ENCODE peak calls at places on chromosomes 3 and 15, in eight cellular contexts. One of them, this sample, is unnamed.

GRCh38 chr15:77075528-77075927 is 4.6 kb upstream of the TSPAN3 start:
- DNase-seq in left ventricle myocardium inferior: no peak
- DNase-seq in fibroblast of lung: peak
- DNase-seq in astrocyte of the spinal cord: peak
- DNase-seq in kidney epithelial cell: no peak
- DNase-seq in lower leg skin: no peak
- DNase-seq in transverse colon: no peak
- DNase-seq in heart left ventricle: no peak
- DNase-seq in this sample: no peak

GRCh38 chr3:70982274-70982673 is 601.3 kb downstream of the FOXP1 start:
- DNase-seq in astrocyte of the spinal cord: no peak
- DNase-seq in transverse colon: no peak
- DNase-seq in kidney epithelial cell: no peak
- DNase-seq in heart left ventricle: no peak
- DNase-seq in fibroblast of lung: no peak
- DNase-seq in lower leg skin: no peak
- DNase-seq in left ventricle myocardium inferior: no peak
- DNase-seq in this sample: no peak

GRCh38 chr3:150844484-150844883 is 60.8 kb downstream of the MINDY4B start:
- DNase-seq in lower leg skin: no peak
- DNase-seq in heart left ventricle: no peak
- DNase-seq in fibroblast of lung: no peak
- DNase-seq in transverse colon: no peak
- DNase-seq in left ventricle myocardium inferior: no peak
- DNase-seq in kidney epithelial cell: no peak
- DNase-seq in astrocyte of the spinal cord: no peak
- DNase-seq in this sample: no peak

GRCh38 chr3:85800676-85801075 is 841.9 kb downstream of the CADM2 start:
- DNase-seq in astrocyte of the spinal cord: no peak
- DNase-seq in lower leg skin: no peak
- DNase-seq in heart left ventricle: no peak
- DNase-seq in kidney epithelial cell: no peak
- DNase-seq in left ventricle myocardium inferior: no peak
- DNase-seq in fibroblast of lung: no peak
- DNase-seq in transverse colon: no peak
- DNase-seq in this sample: peak

GRCh38 chr15:90838066-90838465 is 30.3 kb upstream of the FURIN start:
- DNase-seq in heart left ventricle: no peak
- DNase-seq in left ventricle myocardium inferior: no peak
- DNase-seq in transverse colon: peak
- DNase-seq in astrocyte of the spinal cord: no peak
- DNase-seq in kidney epithelial cell: no peak
- DNase-seq in lower leg skin: no peak
- DNase-seq in fibroblast of lung: no peak
- DNase-seq in this sample: no peak

GRCh38 chr3:118369892-118370491 is 664.7 kb downstream of the IGSF11 start:
- DNase-seq in kidney epithelial cell: no peak
- DNase-seq in transverse colon: no peak
- DNase-seq in lower leg skin: no peak
- DNase-seq in left ventricle myocardium inferior: no peak
- DNase-seq in heart left ventricle: no peak
- DNase-seq in astrocyte of the spinal cord: no peak
- DNase-seq in fibroblast of lung: no peak
- DNase-seq in this sample: no peak

GRCh38 chr3:50873376-50874157 is 198.8 kb downstream of the DOCK3 start:
- DNase-seq in left ventricle myocardium inferior: no peak
- DNase-seq in heart left ventricle: no peak
- DNase-seq in kidney epithelial cell: no peak
- DNase-seq in lower leg skin: no peak
- DNase-seq in transverse colon: no peak
- DNase-seq in fibroblast of lung: no peak
- DNase-seq in astrocyte of the spinal cord: no peak
- DNase-seq in this sample: no peak

GRCh38 chr15:40379853-40380252 is 2.7 kb upstream of the KNSTRN start:
- DNase-seq in fibroblast of lung: peak
- DNase-seq in transverse colon: peak
- DNase-seq in left ventricle myocardium inferior: peak
- DNase-seq in kidney epithelial cell: peak
- DNase-seq in astrocyte of the spinal cord: peak
- DNase-seq in heart left ventricle: peak
- DNase-seq in lower leg skin: peak
- DNase-seq in this sample: no peak

GRCh38 chr3:13065727-13066126 is 7.5 kb downstream of the IQSEC1 start:
- DNase-seq in transverse colon: no peak
- DNase-seq in lower leg skin: no peak
- DNase-seq in kidney epithelial cell: no peak
- DNase-seq in left ventricle myocardium inferior: no peak
- DNase-seq in heart left ventricle: no peak
- DNase-seq in astrocyte of the spinal cord: no peak
- DNase-seq in fibroblast of lung: no peak
- DNase-seq in this sample: no peak

GRCh38 chr3:10757021-10757820 is 58.8 kb upstream of the SLC6A11 start:
- DNase-seq in transverse colon: no peak
- DNase-seq in astrocyte of the spinal cord: peak
- DNase-seq in left ventricle myocardium inferior: no peak
- DNase-seq in kidney epithelial cell: no peak
- DNase-seq in fibroblast of lung: peak
- DNase-seq in heart left ventricle: no peak
- DNase-seq in lower leg skin: no peak
- DNase-seq in this sample: no peak

GRCh38 chr3:140388525-140388924 is 289.3 kb upstream of the TRIM42 start:
- DNase-seq in transverse colon: no peak
- DNase-seq in kidney epithelial cell: no peak
- DNase-seq in lower leg skin: no peak
- DNase-seq in fibroblast of lung: no peak
- DNase-seq in astrocyte of the spinal cord: no peak
- DNase-seq in left ventricle myocardium inferior: no peak
- DNase-seq in heart left ventricle: no peak
- DNase-seq in this sample: no peak

GRCh38 chr3:141553055-141553454 is 66.2 kb downstream of the RASA2 start:
- DNase-seq in transverse colon: no peak
- DNase-seq in left ventricle myocardium inferior: no peak
- DNase-seq in heart left ventricle: no peak
- DNase-seq in lower leg skin: no peak
- DNase-seq in kidney epithelial cell: no peak
- DNase-seq in fibroblast of lung: no peak
- DNase-seq in astrocyte of the spinal cord: no peak
- DNase-seq in this sample: no peak

GRCh38 chr3:5466752-5467151 is 279.2 kb downstream of the EDEM1 start:
- DNase-seq in lower leg skin: no peak
- DNase-seq in fibroblast of lung: no peak
- DNase-seq in kidney epithelial cell: no peak
- DNase-seq in astrocyte of the spinal cord: no peak
- DNase-seq in heart left ventricle: no peak
- DNase-seq in transverse colon: no peak
- DNase-seq in left ventricle myocardium inferior: no peak
- DNase-seq in this sample: no peak

GRCh38 chr15:71143373-71144310 is 28.4 kb downstream of the THSD4 start:
- DNase-seq in astrocyte of the spinal cord: no peak
- DNase-seq in left ventricle myocardium inferior: no peak
- DNase-seq in lower leg skin: no peak
- DNase-seq in kidney epithelial cell: no peak
- DNase-seq in transverse colon: no peak
- DNase-seq in heart left ventricle: no peak
- DNase-seq in fibroblast of lung: no peak
- DNase-seq in this sample: no peak

GRCh38 chr3:43647331-43648166 is 25.7 kb upstream of the ANO10 start:
- DNase-seq in transverse colon: peak
- DNase-seq in heart left ventricle: no peak
- DNase-seq in left ventricle myocardium inferior: no peak
- DNase-seq in lower leg skin: no peak
- DNase-seq in kidney epithelial cell: no peak
- DNase-seq in astrocyte of the spinal cord: no peak
- DNase-seq in fibroblast of lung: no peak
- DNase-seq in this sample: no peak
- TF ChIP-seq CTCF in transverse colon: no peak
- TF ChIP-seq CTCF in heart left ventricle: no peak
- TF ChIP-seq CTCF in left ventricle myocardium inferior: no peak
- TF ChIP-seq CTCF in lower leg skin: no peak
- TF ChIP-seq CTCF in kidney epithelial cell: no peak
- TF ChIP-seq CTCF in astrocyte of the spinal cord: no peak
- TF ChIP-seq CTCF in fibroblast of lung: no peak
- TF ChIP-seq CTCF in this sample: no peak

GRCh38 chr3:127473244-127474024 is 117.1 kb downstream of the TPRA1 start:
- DNase-seq in astrocyte of the spinal cord: no peak
- DNase-seq in fibroblast of lung: no peak
- DNase-seq in left ventricle myocardium inferior: no peak
- DNase-seq in transverse colon: no peak
- DNase-seq in kidney epithelial cell: no peak
- DNase-seq in lower leg skin: no peak
- DNase-seq in heart left ventricle: no peak
- DNase-seq in this sample: peak
- TF ChIP-seq CTCF in astrocyte of the spinal cord: peak
- TF ChIP-seq CTCF in fibroblast of lung: no peak
- TF ChIP-seq CTCF in left ventricle myocardium inferior: peak
- TF ChIP-seq CTCF in transverse colon: peak
- TF ChIP-seq CTCF in kidney epithelial cell: peak
- TF ChIP-seq CTCF in lower leg skin: no peak
- TF ChIP-seq CTCF in heart left ventricle: no peak
- TF ChIP-seq CTCF in this sample: peak

GRCh38 chr3:2595486-2595885 is 496.8 kb downstream of the CNTN4 start:
- DNase-seq in astrocyte of the spinal cord: no peak
- DNase-seq in kidney epithelial cell: no peak
- DNase-seq in lower leg skin: no peak
- DNase-seq in left ventricle myocardium inferior: no peak
- DNase-seq in heart left ventricle: no peak
- DNase-seq in transverse colon: no peak
- DNase-seq in fibroblast of lung: no peak
- DNase-seq in this sample: no peak
- TF ChIP-seq CTCF in astrocyte of the spinal cord: no peak
- TF ChIP-seq CTCF in kidney epithelial cell: no peak
- TF ChIP-seq CTCF in lower leg skin: no peak
- TF ChIP-seq CTCF in left ventricle myocardium inferior: no peak
- TF ChIP-seq CTCF in heart left ventricle: no peak
- TF ChIP-seq CTCF in transverse colon: no peak
- TF ChIP-seq CTCF in fibroblast of lung: no peak
- TF ChIP-seq CTCF in this sample: no peak

GRCh38 chr3:62558549-62559112 is 185.3 kb upstream of the FEZF2 start:
- DNase-seq in left ventricle myocardium inferior: no peak
- DNase-seq in astrocyte of the spinal cord: no peak
- DNase-seq in lower leg skin: no peak
- DNase-seq in heart left ventricle: no peak
- DNase-seq in transverse colon: no peak
- DNase-seq in fibroblast of lung: no peak
- DNase-seq in kidney epithelial cell: no peak
- DNase-seq in this sample: peak

GRCh38 chr3:62557983-62558382 is 184.6 kb upstream of the FEZF2 start:
- DNase-seq in lower leg skin: no peak
- DNase-seq in kidney epithelial cell: no peak
- DNase-seq in left ventricle myocardium inferior: no peak
- DNase-seq in transverse colon: no peak
- DNase-seq in astrocyte of the spinal cord: no peak
- DNase-seq in fibroblast of lung: no peak
- DNase-seq in heart left ventricle: no peak
- DNase-seq in this sample: no peak

GRCh38 chr3:62562017-62562416 is 188.7 kb upstream of the FEZF2 start:
- DNase-seq in fibroblast of lung: peak
- DNase-seq in astrocyte of the spinal cord: peak
- DNase-seq in transverse colon: no peak
- DNase-seq in left ventricle myocardium inferior: no peak
- DNase-seq in heart left ventricle: no peak
- DNase-seq in lower leg skin: no peak
- DNase-seq in kidney epithelial cell: no peak
- DNase-seq in this sample: no peak

GRCh38 chr3:62557450-62557849 is 184.1 kb upstream of the FEZF2 start:
- DNase-seq in transverse colon: no peak
- DNase-seq in astrocyte of the spinal cord: no peak
- DNase-seq in left ventricle myocardium inferior: no peak
- DNase-seq in fibroblast of lung: no peak
- DNase-seq in heart left ventricle: no peak
- DNase-seq in lower leg skin: no peak
- DNase-seq in kidney epithelial cell: no peak
- DNase-seq in this sample: no peak

GRCh38 chr3:62559831-62560445 is 186.6 kb upstream of the FEZF2 start:
- DNase-seq in left ventricle myocardium inferior: no peak
- DNase-seq in fibroblast of lung: peak
- DNase-seq in heart left ventricle: no peak
- DNase-seq in astrocyte of the spinal cord: peak
- DNase-seq in kidney epithelial cell: no peak
- DNase-seq in lower leg skin: no peak
- DNase-seq in transverse colon: no peak
- DNase-seq in this sample: no peak
- TF ChIP-seq CTCF in left ventricle myocardium inferior: peak
- TF ChIP-seq CTCF in fibroblast of lung: peak
- TF ChIP-seq CTCF in heart left ventricle: peak
- TF ChIP-seq CTCF in astrocyte of the spinal cord: peak
- TF ChIP-seq CTCF in kidney epithelial cell: peak
- TF ChIP-seq CTCF in lower leg skin: no peak
- TF ChIP-seq CTCF in transverse colon: peak
- TF ChIP-seq CTCF in this sample: no peak

This sample was measured in glutamatergic neuron.